ENCODE peak calls at places on chromosomes 3 and 15, in ten cellular contexts. U is colonic mucosa; G is transverse colon; Y is endothelial cell; J is HL-60; B is WERI-Rb-1; H is fibroblast of the aortic adventitia; O is right lobe of liver; A is natural killer cell; W is CD8-positive, alpha-beta T cell. T is an unnamed sample.
A peak's percentile ranks its signal among the peaks of the same experiment; 100 is the strongest.

GRCh38 chr3:172844428-172844827 is 93.9 kb downstream of the ECT2 start:
- DNase-seq in U (no peak), G (no peak), Y (no peak), J (no peak), A (no peak), W (no peak), H (no peak), B (no peak), O (no peak), T (no peak)

GRCh38 chr3:116135462-116135861 is 309.8 kb downstream of the LSAMP start:
- DNase-seq in O (no peak), W (no peak), B (no peak), A (no peak), U (peak; percentile 22), H (peak; percentile 81), G (peak; percentile 14), Y (no peak), J (no peak), T (no peak)

GRCh38 chr15:79124388-79124787 is 33.8 kb upstream of the RASGRF1 start:
- DNase-seq in B (no peak), Y (no peak), A (no peak), W (no peak), G (no peak), H (no peak), U (no peak), O (no peak), J (no peak), T (no peak)

GRCh38 chr15:68272797-68273271 is 4.7 kb upstream of the FEM1B start:
- DNase-seq in W (no peak), U (no peak), B (no peak), Y (no peak), G (no peak), J (no peak), A (no peak), O (no peak), H (peak; percentile 91), T (no peak)

GRCh38 chr3:111851511-111851954 is 7.5 kb upstream of the PHLDB2 start:
- DNase-seq in Y (no peak), U (no peak), W (no peak), O (no peak), A (no peak), J (no peak), B (no peak), H (peak; percentile 95), G (no peak), T (no peak)

GRCh38 chr3:190701096-190701532 is 161.4 kb downstream of the GMNC start:
- DNase-seq in G (peak; percentile 54), B (peak; percentile 28), U (peak; percentile 61), W (no peak), A (no peak), H (peak; percentile 68), J (peak; percentile 23), Y (peak; percentile 42), O (peak; percentile 46), T (no peak)

GRCh38 chr3:64443553-64444331 is 218.5 kb upstream of the PRICKLE2 start:
- DNase-seq in W (no peak), O (no peak), G (no peak), J (no peak), H (peak; percentile 79), Y (no peak), A (no peak), U (peak; percentile 20), B (no peak), T (peak; percentile 89)

GRCh38 chr15:70636540-70637165 is 126.7 kb downstream of the UACA start:
- DNase-seq in U (no peak), Y (peak; percentile 37), J (peak; percentile 6), B (no peak), O (no peak), W (no peak), H (peak; percentile 45), G (no peak), A (no peak), T (no peak)

GRCh38 chr3:64518496-64518895 is 169.3 kb downstream of the ADAMTS9 start:
- DNase-seq in H (no peak), O (no peak), J (no peak), G (no peak), B (no peak), U (no peak), A (no peak), W (no peak), Y (no peak), T (no peak)

GRCh38 chr3:66496731-66497130 is 4.1 kb downstream of the LRIG1 start:
- DNase-seq in A (no peak), H (no peak), U (no peak), B (no peak), Y (no peak), G (no peak), J (no peak), W (no peak), O (no peak), T (no peak)

GRCh38 chr3:56887402-56888025 is 85.8 kb upstream of the ARHGEF3 start:
- DNase-seq in J (no peak), B (no peak), H (no peak), U (no peak), A (no peak), W (peak; percentile 25), G (no peak), Y (no peak), O (no peak), T (no peak)

GRCh38 chr3:6680119-6680806 is 180.7 kb upstream of the GRM7 start:
- DNase-seq in Y (no peak), W (no peak), U (no peak), J (no peak), O (no peak), A (no peak), H (no peak), B (no peak), G (no peak), T (no peak)

GRCh38 chr3:40166997-40167396 is 142.5 kb upstream of the EIF1B start:
- DNase-seq in J (no peak), O (no peak), Y (no peak), B (no peak), U (no peak), W (no peak), G (no peak), H (no peak), A (no peak), T (no peak)

GRCh38 chr15:63539517-63539916 is 35.1 kb downstream of the USP3 start:
- DNase-seq in J (no peak), O (no peak), B (no peak), Y (peak; percentile 11), W (no peak), G (peak; percentile 58), A (no peak), H (no peak), U (peak; percentile 79), T (no peak)

GRCh38 chr3:71099997-71100719 is 483.4 kb downstream of the FOXP1 start:
- DNase-seq in B (no peak), G (no peak), O (no peak), Y (no peak), A (no peak), W (no peak), H (peak; percentile 27), J (no peak), U (no peak), T (no peak)

GRCh38 chr3:71102111-71103039 is 481.2 kb downstream of the FOXP1 start:
- DNase-seq in B (no peak), Y (no peak), U (no peak), J (no peak), G (no peak), W (no peak), A (no peak), H (peak; percentile 96), O (no peak), T (no peak)

GRCh38 chr3:71101014-71101413 is 482.5 kb downstream of the FOXP1 start:
- DNase-seq in G (no peak), O (no peak), U (no peak), W (no peak), B (no peak), Y (no peak), J (no peak), H (peak; percentile 54), A (no peak), T (no peak)

GRCh38 chr3:71103430-71103881 is 480.1 kb downstream of the FOXP1 start:
- DNase-seq in B (no peak), U (peak; percentile 76), A (no peak), H (peak; percentile 74), W (no peak), Y (no peak), J (no peak), O (peak; percentile 90), G (peak; percentile 47), T (no peak)

GRCh38 chr3:71101581-71101980 is 481.9 kb downstream of the FOXP1 start:
- DNase-seq in B (no peak), Y (no peak), J (no peak), O (no peak), G (no peak), U (no peak), A (no peak), H (peak; percentile 73), W (no peak), T (no peak)
- TF ChIP-seq CTCF in B (no peak), Y (no peak), J (no peak), O (no peak), G (no peak), U (no peak), A (no peak), H (no peak), W (no peak), T (no peak)

GRCh38 chr3:182490601-182491485 is 302.5 kb upstream of the ATP11B start:
- DNase-seq in G (no peak), O (no peak), B (no peak), A (no peak), J (no peak), W (no peak), U (peak; percentile 23), Y (peak; percentile 18), H (peak; percentile 4), T (no peak)
- TF ChIP-seq CTCF in G (peak; percentile 36), O (peak; percentile 51), B (no peak), A (no peak), J (no peak), W (no peak), U (peak; percentile 43), Y (peak; percentile 66), H (no peak), T (peak; percentile 64)

DNA sequence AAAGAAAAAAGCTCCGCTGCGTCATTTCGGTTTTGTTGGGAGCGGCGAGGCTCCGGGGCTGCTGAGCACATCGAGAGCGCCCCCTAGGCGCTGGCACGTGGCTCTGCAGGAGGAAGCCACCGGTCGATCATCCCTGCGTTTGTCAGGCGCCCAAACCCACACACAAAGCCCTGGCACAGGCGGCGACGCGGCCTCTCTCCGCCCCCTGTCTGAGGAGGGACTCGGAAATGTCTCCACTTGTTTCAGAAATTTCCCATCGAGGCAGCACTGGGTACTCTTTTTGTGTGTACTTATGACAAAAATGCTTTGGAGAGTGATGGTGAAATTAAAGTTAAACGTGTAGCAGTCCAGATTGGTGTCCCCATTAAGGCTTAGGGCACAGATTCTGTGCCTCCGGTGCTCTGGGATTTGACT is 407.3 kb upstream of the ONECUT1 start:
- DNase-seq in B (peak; percentile 77), A (no peak), U (peak; percentile 42), O (peak; percentile 81), H (peak; percentile 44), W (no peak), J (peak; percentile 17), Y (peak; percentile 84), G (peak; percentile 58), T (peak; percentile 85)
- TF ChIP-seq CTCF in B (peak; percentile 97), A (no peak), U (peak; percentile 84), O (peak; percentile 96), H (peak; percentile 77), W (no peak), J (peak; percentile 77), Y (peak; percentile 95), G (peak; percentile 80), T (peak; percentile 86)

DNA sequence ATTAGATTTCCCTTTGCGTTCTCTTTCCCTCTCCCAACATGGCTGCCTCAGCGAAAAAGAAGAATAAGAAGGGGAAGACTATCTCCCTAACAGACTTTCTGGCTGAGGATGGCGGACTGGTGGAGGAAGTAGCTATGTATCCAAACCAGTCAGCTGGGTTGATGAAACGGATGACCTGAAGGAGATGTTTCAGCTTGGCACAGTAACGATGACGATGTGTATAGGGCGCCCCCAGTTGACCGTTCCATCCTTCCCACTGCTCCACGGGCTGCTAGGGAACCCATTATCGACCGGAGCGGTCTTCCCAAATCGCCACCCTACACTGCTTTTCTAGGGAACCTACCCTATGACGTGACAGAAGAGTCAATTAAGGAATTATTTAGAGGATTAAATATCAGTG is 20.1 kb upstream of the PARP14 start:
- DNase-seq in Y (peak; percentile 42), U (no peak), A (no peak), G (no peak), B (no peak), H (no peak), O (no peak), J (no peak), W (no peak), T (no peak)
- TF ChIP-seq CTCF in Y (no peak), U (no peak), A (no peak), G (no peak), B (peak; percentile 17), H (no peak), O (no peak), J (no peak), W (no peak), T (no peak)